ENCODE peak calls at places on chromosome 5, in nine cellular contexts. One of them, this sample, is unnamed.

GRCh38 chr5:100623719-100624118 is 88.5 kb downstream of the FAM174A start:
- DNase-seq in AG09309: no peak
- DNase-seq in Calu3: no peak
- DNase-seq in body of pancreas: no peak
- DNase-seq in endothelial cell: no peak
- DNase-seq in OCI-LY7: peak
- DNase-seq in heart left ventricle: no peak
- DNase-seq in endodermal cell: no peak
- DNase-seq in bronchial epithelial cell: peak
- DNase-seq in this sample: peak

GRCh38 chr5:143400541-143401252 is 2.8 kb downstream of the NR3C1 start:
- DNase-seq in body of pancreas: no peak
- DNase-seq in Calu3: no peak
- DNase-seq in AG09309: no peak
- DNase-seq in heart left ventricle: peak
- DNase-seq in OCI-LY7: peak
- DNase-seq in bronchial epithelial cell: peak
- DNase-seq in endothelial cell: no peak
- DNase-seq in endodermal cell: no peak
- DNase-seq in this sample: peak

GRCh38 chr5:57302643-57303042 is 128.8 kb downstream of the GPBP1 start:
- DNase-seq in AG09309: no peak
- DNase-seq in heart left ventricle: no peak
- DNase-seq in body of pancreas: no peak
- DNase-seq in OCI-LY7: no peak
- DNase-seq in Calu3: no peak
- DNase-seq in endodermal cell: no peak
- DNase-seq in endothelial cell: no peak
- DNase-seq in bronchial epithelial cell: no peak
- DNase-seq in this sample: no peak

GRCh38 chr5:72467987-72468386 is 39.2 kb downstream of the ZNF366 start:
- DNase-seq in endothelial cell: no peak
- DNase-seq in bronchial epithelial cell: peak
- DNase-seq in body of pancreas: no peak
- DNase-seq in OCI-LY7: no peak
- DNase-seq in endodermal cell: no peak
- DNase-seq in AG09309: peak
- DNase-seq in heart left ventricle: no peak
- DNase-seq in Calu3: no peak
- DNase-seq in this sample: no peak

GRCh38 chr5:134509308-134510040 is 16.0 kb upstream of the JADE2 start:
- DNase-seq in Calu3: peak
- DNase-seq in bronchial epithelial cell: peak
- DNase-seq in endodermal cell: no peak
- DNase-seq in AG09309: no peak
- DNase-seq in body of pancreas: peak
- DNase-seq in OCI-LY7: no peak
- DNase-seq in endothelial cell: no peak
- DNase-seq in heart left ventricle: no peak
- DNase-seq in this sample: no peak

GRCh38 chr5:157670662-157671591 is at the start of gene C5orf52:
- DNase-seq in OCI-LY7: peak
- DNase-seq in body of pancreas: peak
- DNase-seq in endothelial cell: peak
- DNase-seq in bronchial epithelial cell: peak
- DNase-seq in endodermal cell: peak
- DNase-seq in heart left ventricle: peak
- DNase-seq in AG09309: no peak
- DNase-seq in Calu3: peak
- DNase-seq in this sample: peak

GRCh38 chr5:61139094-61139873 is 23.0 kb downstream of the SMIM15 start:
- DNase-seq in heart left ventricle: no peak
- DNase-seq in AG09309: no peak
- DNase-seq in endodermal cell: peak
- DNase-seq in endothelial cell: no peak
- DNase-seq in body of pancreas: no peak
- DNase-seq in OCI-LY7: no peak
- DNase-seq in Calu3: no peak
- DNase-seq in bronchial epithelial cell: no peak
- DNase-seq in this sample: no peak

GRCh38 chr5:169786219-169786618 is 149.1 kb downstream of the DOCK2 start:
- DNase-seq in heart left ventricle: no peak
- DNase-seq in OCI-LY7: no peak
- DNase-seq in endodermal cell: peak
- DNase-seq in endothelial cell: no peak
- DNase-seq in AG09309: no peak
- DNase-seq in body of pancreas: no peak
- DNase-seq in Calu3: no peak
- DNase-seq in bronchial epithelial cell: no peak
- DNase-seq in this sample: no peak

GRCh38 chr5:136079195-136079985 is 50.6 kb downstream of the TGFBI start:
- DNase-seq in endodermal cell: peak
- DNase-seq in endothelial cell: peak
- DNase-seq in AG09309: no peak
- DNase-seq in Calu3: no peak
- DNase-seq in body of pancreas: no peak
- DNase-seq in bronchial epithelial cell: no peak
- DNase-seq in heart left ventricle: no peak
- DNase-seq in OCI-LY7: no peak
- DNase-seq in this sample: no peak

GRCh38 chr5:149881874-149882273 is 62.7 kb downstream of the PDE6A start:
- DNase-seq in body of pancreas: no peak
- DNase-seq in AG09309: no peak
- DNase-seq in Calu3: no peak
- DNase-seq in endothelial cell: no peak
- DNase-seq in endodermal cell: no peak
- DNase-seq in OCI-LY7: no peak
- DNase-seq in heart left ventricle: no peak
- DNase-seq in bronchial epithelial cell: no peak
- DNase-seq in this sample: no peak

GRCh38 chr5:39005566-39006232 is 68.5 kb downstream of the RICTOR start:
- DNase-seq in bronchial epithelial cell: peak
- DNase-seq in OCI-LY7: peak
- DNase-seq in Calu3: peak
- DNase-seq in endodermal cell: no peak
- DNase-seq in endothelial cell: no peak
- DNase-seq in body of pancreas: peak
- DNase-seq in AG09309: no peak
- DNase-seq in heart left ventricle: no peak
- DNase-seq in this sample: no peak

GRCh38 chr5:127564002-127564769 is 46.7 kb downstream of the PRRC1 start:
- DNase-seq in heart left ventricle: peak
- DNase-seq in body of pancreas: peak
- DNase-seq in bronchial epithelial cell: peak
- DNase-seq in endodermal cell: peak
- DNase-seq in AG09309: peak
- DNase-seq in Calu3: peak
- DNase-seq in OCI-LY7: peak
- DNase-seq in endothelial cell: peak
- DNase-seq in this sample: peak

GRCh38 chr5:36371366-36371765 is 69.7 kb upstream of the RANBP3L start:
- DNase-seq in AG09309: no peak
- DNase-seq in heart left ventricle: no peak
- DNase-seq in OCI-LY7: no peak
- DNase-seq in bronchial epithelial cell: no peak
- DNase-seq in endodermal cell: no peak
- DNase-seq in endothelial cell: no peak
- DNase-seq in Calu3: no peak
- DNase-seq in body of pancreas: no peak
- DNase-seq in this sample: no peak

GRCh38 chr5:180583738-180584137 is 7.6 kb downstream of the SCGB3A1 start:
- DNase-seq in AG09309: no peak
- DNase-seq in Calu3: no peak
- DNase-seq in endothelial cell: no peak
- DNase-seq in heart left ventricle: no peak
- DNase-seq in endodermal cell: no peak
- DNase-seq in bronchial epithelial cell: no peak
- DNase-seq in OCI-LY7: no peak
- DNase-seq in body of pancreas: no peak
- DNase-seq in this sample: no peak

GRCh38 chr5:151213803-151214613 is 9.9 kb downstream of the CCDC69 start:
- DNase-seq in body of pancreas: peak
- DNase-seq in OCI-LY7: peak
- DNase-seq in Calu3: no peak
- DNase-seq in heart left ventricle: peak
- DNase-seq in endodermal cell: peak
- DNase-seq in endothelial cell: no peak
- DNase-seq in AG09309: no peak
- DNase-seq in bronchial epithelial cell: peak
- DNase-seq in this sample: peak
- TF ChIP-seq CTCF in body of pancreas: no peak
- TF ChIP-seq CTCF in OCI-LY7: no peak
- TF ChIP-seq CTCF in Calu3: no peak
- TF ChIP-seq CTCF in heart left ventricle: no peak
- TF ChIP-seq CTCF in endodermal cell: no peak
- TF ChIP-seq CTCF in endothelial cell: no peak
- TF ChIP-seq CTCF in AG09309: no peak
- TF ChIP-seq CTCF in bronchial epithelial cell: no peak
- TF ChIP-seq CTCF in this sample: no peak

GRCh38 chr5:10324519-10325370 is 17.0 kb upstream of the CMBL start:
- DNase-seq in body of pancreas: no peak
- DNase-seq in endodermal cell: peak
- DNase-seq in AG09309: no peak
- DNase-seq in Calu3: no peak
- DNase-seq in endothelial cell: no peak
- DNase-seq in OCI-LY7: no peak
- DNase-seq in heart left ventricle: no peak
- DNase-seq in bronchial epithelial cell: no peak
- DNase-seq in this sample: no peak

GRCh38 chr5:10320793-10321192 is 13.1 kb upstream of the CMBL start:
- DNase-seq in bronchial epithelial cell: no peak
- DNase-seq in body of pancreas: no peak
- DNase-seq in heart left ventricle: no peak
- DNase-seq in Calu3: no peak
- DNase-seq in OCI-LY7: no peak
- DNase-seq in endothelial cell: no peak
- DNase-seq in AG09309: no peak
- DNase-seq in endodermal cell: no peak
- DNase-seq in this sample: no peak

GRCh38 chr5:10319202-10319851 is 11.6 kb upstream of the CMBL start:
- DNase-seq in endothelial cell: no peak
- DNase-seq in bronchial epithelial cell: no peak
- DNase-seq in Calu3: no peak
- DNase-seq in heart left ventricle: no peak
- DNase-seq in OCI-LY7: no peak
- DNase-seq in body of pancreas: no peak
- DNase-seq in endodermal cell: no peak
- DNase-seq in AG09309: no peak
- DNase-seq in this sample: no peak

GRCh38 chr5:10323588-10324488 is 16.1 kb upstream of the CMBL start:
- DNase-seq in Calu3: no peak
- DNase-seq in heart left ventricle: no peak
- DNase-seq in bronchial epithelial cell: no peak
- DNase-seq in OCI-LY7: no peak
- DNase-seq in AG09309: no peak
- DNase-seq in body of pancreas: no peak
- DNase-seq in endodermal cell: peak
- DNase-seq in endothelial cell: no peak
- DNase-seq in this sample: no peak

GRCh38 chr5:10321882-10322281 is 14.2 kb upstream of the CMBL start:
- DNase-seq in bronchial epithelial cell: no peak
- DNase-seq in endodermal cell: no peak
- DNase-seq in body of pancreas: no peak
- DNase-seq in heart left ventricle: no peak
- DNase-seq in OCI-LY7: no peak
- DNase-seq in Calu3: no peak
- DNase-seq in endothelial cell: no peak
- DNase-seq in AG09309: no peak
- DNase-seq in this sample: no peak
- TF ChIP-seq CTCF in bronchial epithelial cell: no peak
- TF ChIP-seq CTCF in endodermal cell: no peak
- TF ChIP-seq CTCF in body of pancreas: no peak
- TF ChIP-seq CTCF in heart left ventricle: no peak
- TF ChIP-seq CTCF in OCI-LY7: no peak
- TF ChIP-seq CTCF in Calu3: no peak
- TF ChIP-seq CTCF in endothelial cell: no peak
- TF ChIP-seq CTCF in AG09309: no peak
- TF ChIP-seq CTCF in this sample: no peak

GRCh38 chr5:41410737-41411136 is 99.7 kb downstream of the PLCXD3 start:
- DNase-seq in AG09309: no peak
- DNase-seq in heart left ventricle: no peak
- DNase-seq in endodermal cell: peak
- DNase-seq in OCI-LY7: no peak
- DNase-seq in endothelial cell: no peak
- DNase-seq in Calu3: no peak
- DNase-seq in body of pancreas: no peak
- DNase-seq in bronchial epithelial cell: no peak
- DNase-seq in this sample: no peak
- TF ChIP-seq CTCF in AG09309: no peak
- TF ChIP-seq CTCF in heart left ventricle: no peak
- TF ChIP-seq CTCF in endodermal cell: peak
- TF ChIP-seq CTCF in OCI-LY7: peak
- TF ChIP-seq CTCF in endothelial cell: no peak
- TF ChIP-seq CTCF in Calu3: no peak
- TF ChIP-seq CTCF in body of pancreas: no peak
- TF ChIP-seq CTCF in bronchial epithelial cell: no peak
- TF ChIP-seq CTCF in this sample: no peak

GRCh38 chr5:66616495-66617222 is 20.5 kb downstream of the MAST4 start:
- DNase-seq in endothelial cell: no peak
- DNase-seq in bronchial epithelial cell: no peak
- DNase-seq in Calu3: no peak
- DNase-seq in OCI-LY7: no peak
- DNase-seq in AG09309: no peak
- DNase-seq in heart left ventricle: no peak
- DNase-seq in body of pancreas: peak
- DNase-seq in endodermal cell: no peak
- DNase-seq in this sample: no peak

GRCh38 chr5:66617223-66617861 is 21.1 kb downstream of the MAST4 start:
- DNase-seq in heart left ventricle: no peak
- DNase-seq in endothelial cell: no peak
- DNase-seq in endodermal cell: no peak
- DNase-seq in bronchial epithelial cell: no peak
- DNase-seq in OCI-LY7: no peak
- DNase-seq in body of pancreas: no peak
- DNase-seq in Calu3: no peak
- DNase-seq in AG09309: no peak
- DNase-seq in this sample: no peak

GRCh38 chr5:66617991-66618768 is 22.0 kb downstream of the MAST4 start:
- DNase-seq in heart left ventricle: no peak
- DNase-seq in Calu3: no peak
- DNase-seq in bronchial epithelial cell: no peak
- DNase-seq in AG09309: no peak
- DNase-seq in body of pancreas: no peak
- DNase-seq in endothelial cell: no peak
- DNase-seq in OCI-LY7: no peak
- DNase-seq in endodermal cell: no peak
- DNase-seq in this sample: no peak

GRCh38 chr5:66621146-66621545 is 25.0 kb downstream of the MAST4 start:
- DNase-seq in Calu3: no peak
- DNase-seq in bronchial epithelial cell: no peak
- DNase-seq in heart left ventricle: no peak
- DNase-seq in body of pancreas: no peak
- DNase-seq in OCI-LY7: no peak
- DNase-seq in endothelial cell: no peak
- DNase-seq in endodermal cell: no peak
- DNase-seq in AG09309: no peak
- DNase-seq in this sample: no peak

DNA sequence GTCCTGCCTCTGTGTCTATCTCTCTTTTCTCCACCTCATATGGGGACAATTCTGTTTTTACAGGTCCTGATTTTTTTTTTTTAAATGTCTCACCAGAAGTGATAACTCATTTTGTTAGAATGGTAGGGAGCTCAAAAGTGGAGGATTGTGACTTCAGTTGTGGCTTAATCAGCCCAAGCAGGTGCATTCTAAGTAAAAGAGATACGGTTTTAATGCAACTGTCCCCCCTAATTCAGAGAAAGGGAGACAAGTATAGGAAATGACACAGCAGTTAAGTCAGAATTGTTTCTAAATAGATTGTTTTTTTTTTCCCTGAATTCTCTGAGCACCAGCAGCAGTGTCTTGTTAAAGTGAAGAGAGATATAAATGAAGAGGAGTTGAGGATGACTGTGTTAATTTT is 24.5 kb downstream of the MAST4 start:
- DNase-seq in bronchial epithelial cell: no peak
- DNase-seq in endodermal cell: no peak
- DNase-seq in OCI-LY7: no peak
- DNase-seq in Calu3: no peak
- DNase-seq in endothelial cell: no peak
- DNase-seq in heart left ventricle: no peak
- DNase-seq in body of pancreas: no peak
- DNase-seq in AG09309: no peak
- DNase-seq in this sample: no peak
- TF ChIP-seq CTCF in bronchial epithelial cell: no peak
- TF ChIP-seq CTCF in endodermal cell: no peak
- TF ChIP-seq CTCF in OCI-LY7: no peak
- TF ChIP-seq CTCF in Calu3: no peak
- TF ChIP-seq CTCF in endothelial cell: no peak
- TF ChIP-seq CTCF in heart left ventricle: no peak
- TF ChIP-seq CTCF in body of pancreas: no peak
- TF ChIP-seq CTCF in AG09309: no peak
- TF ChIP-seq CTCF in this sample: no peak